ENCODE peak calls at places on chromosomes 11 and 22, in eight cellular contexts. O is psoas muscle, A is bronchial epithelial cell, C is kidney, Z is cardiac fibroblast, F is cardiac muscle cell, N is fibroblast of pulmonary artery, E is HL-60. M is an unnamed sample.

GRCh38 chr11:14345668-14346067 is 13.3 kb downstream of the RRAS2 start:
- DNase-seq in O (no peak), A (no peak), C (no peak), Z (no peak), F (no peak), N (no peak), E (no peak), M (no peak)

GRCh38 chr11:65571940-65572339 is 398 bp upstream of the FAM89B start:
- DNase-seq in O (no peak), A (peak; percentile 65), C (no peak), Z (peak; percentile 54), F (no peak), N (peak; percentile 57), E (no peak), M (no peak)

GRCh38 chr11:72373163-72373562 is 61.2 kb downstream of the CLPB start:
- DNase-seq in O (no peak), A (no peak), C (no peak), Z (no peak), F (no peak), N (no peak), E (no peak), M (no peak)

GRCh38 chr11:45901646-45902045 is 5.4 kb downstream of the FREY1 start:
- DNase-seq in O (no peak), A (no peak), C (peak; percentile 41), Z (no peak), F (no peak), N (no peak), E (no peak), M (no peak)

GRCh38 chr11:83819936-83820549 is 533.9 kb upstream of the CCDC90B start:
- DNase-seq in O (no peak), A (peak; percentile 69), C (no peak), Z (peak; percentile 83), F (peak; percentile 39), N (peak; percentile 85), E (no peak), M (peak; percentile 32)

GRCh38 chr22:27507066-27507715 is 294.4 kb downstream of the MN1 start:
- DNase-seq in O (no peak), A (no peak), C (peak; percentile 23), Z (peak; percentile 36), F (no peak), N (peak; percentile 59), E (no peak), M (no peak)

GRCh38 chr11:110505514-110506284 is 76.0 kb downstream of the FDX1 start:
- DNase-seq in O (peak; percentile 72), A (no peak), C (no peak), Z (no peak), F (no peak), N (no peak), E (no peak), M (no peak)

GRCh38 chr11:45259607-45260006 is 26.5 kb downstream of the SYT13 start:
- DNase-seq in O (no peak), A (peak; percentile 68), C (peak; percentile 92), Z (no peak), F (no peak), N (no peak), E (no peak), M (no peak)

GRCh38 chr11:113022267-113022666 is 61.0 kb downstream of the NCAM1 start:
- DNase-seq in O (no peak), A (no peak), C (no peak), Z (no peak), F (no peak), N (peak; percentile 14), E (no peak), M (no peak)

GRCh38 chr11:7621090-7621489 is 52.2 kb downstream of the CYB5R2 start:
- DNase-seq in O (no peak), A (no peak), C (no peak), Z (no peak), F (no peak), N (no peak), E (no peak), M (no peak)

GRCh38 chr11:120747801-120748484 is 236.4 kb downstream of the GRIK4 start:
- DNase-seq in O (no peak), A (peak; percentile 10), C (no peak), Z (no peak), F (no peak), N (no peak), E (no peak), M (peak; percentile 49)

GRCh38 chr22:20805972-20806471 is 32.1 kb downstream of the SERPIND1 start:
- DNase-seq in O (no peak), A (no peak), C (no peak), Z (peak; percentile 48), F (no peak), N (peak; percentile 36), E (no peak), M (no peak)

GRCh38 chr11:10659339-10660216 is 34.0 kb downstream of the IRAG1 start:
- DNase-seq in O (peak; percentile 63), A (peak; percentile 72), C (peak; percentile 82), Z (peak; percentile 94), F (no peak), N (peak; percentile 85), E (peak; percentile 71), M (no peak)

GRCh38 chr11:132549571-132549970 is 982.7 kb downstream of the OPCML start:
- DNase-seq in O (no peak), A (no peak), C (no peak), Z (no peak), F (no peak), N (no peak), E (no peak), M (no peak)

GRCh38 chr11:104523611-104524010 is 359.7 kb upstream of the PDGFD start:
- DNase-seq in O (no peak), A (no peak), C (no peak), Z (no peak), F (no peak), N (no peak), E (no peak), M (no peak)

GRCh38 chr22:38350444-38351359 is 33.5 kb upstream of the CSNK1E start:
- DNase-seq in O (no peak), A (no peak), C (peak; percentile 48), Z (no peak), F (no peak), N (no peak), E (no peak), M (peak; percentile 32)

GRCh38 chr11:65576867-65577755 is 1.3 kb downstream of the EHBP1L1 start:
- DNase-seq in O (peak; percentile 95), A (peak; percentile 84), C (peak; percentile 93), Z (peak; percentile 64), F (no peak), N (peak; percentile 51), E (peak; percentile 78), M (no peak)

DNA sequence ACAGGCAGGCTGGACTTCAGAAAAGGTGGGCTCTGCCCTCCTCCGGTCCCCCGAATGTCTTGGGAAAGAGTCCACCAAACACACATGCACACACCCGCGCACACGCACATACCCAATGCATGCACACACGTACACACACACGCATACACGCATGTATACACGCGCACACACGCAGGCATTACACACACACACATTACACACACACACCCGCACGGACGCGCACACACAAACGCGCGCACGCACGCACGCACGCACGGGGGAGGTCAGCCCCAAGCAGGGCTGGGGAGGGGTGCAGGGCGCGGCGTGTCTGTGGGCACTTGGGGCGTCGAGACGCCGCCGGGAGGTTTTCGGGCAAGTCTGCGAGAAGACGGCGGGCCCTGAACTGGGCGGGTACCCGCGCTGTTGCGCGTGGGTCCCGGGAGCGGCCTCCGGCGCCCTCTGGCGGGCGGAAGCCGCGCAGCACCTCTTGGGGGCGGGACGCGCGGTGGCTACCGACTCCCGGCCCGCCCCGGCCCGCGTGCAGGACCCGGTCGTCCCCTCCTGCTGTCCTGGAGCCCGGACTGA is 3.5 kb downstream of the SEPTIN5 start:
- DNase-seq in O (peak; percentile 88), A (peak; percentile 18), C (peak; percentile 91), Z (peak; percentile 63), F (peak; percentile 82), N (peak; percentile 63), E (peak; percentile 66), M (no peak)
- H3K4me3 ChIP-seq in O (peak overlapping the region; percentile 67), A (peak overlapping the region; percentile 34), C (no peak overlapping the region), Z (peak overlapping the region; percentile 15), F (peak overlapping the region; percentile 58), N (peak overlapping the region; percentile 52), E (peak overlapping the region; percentile 40), M (peak overlapping the region; percentile 20)

DNA sequence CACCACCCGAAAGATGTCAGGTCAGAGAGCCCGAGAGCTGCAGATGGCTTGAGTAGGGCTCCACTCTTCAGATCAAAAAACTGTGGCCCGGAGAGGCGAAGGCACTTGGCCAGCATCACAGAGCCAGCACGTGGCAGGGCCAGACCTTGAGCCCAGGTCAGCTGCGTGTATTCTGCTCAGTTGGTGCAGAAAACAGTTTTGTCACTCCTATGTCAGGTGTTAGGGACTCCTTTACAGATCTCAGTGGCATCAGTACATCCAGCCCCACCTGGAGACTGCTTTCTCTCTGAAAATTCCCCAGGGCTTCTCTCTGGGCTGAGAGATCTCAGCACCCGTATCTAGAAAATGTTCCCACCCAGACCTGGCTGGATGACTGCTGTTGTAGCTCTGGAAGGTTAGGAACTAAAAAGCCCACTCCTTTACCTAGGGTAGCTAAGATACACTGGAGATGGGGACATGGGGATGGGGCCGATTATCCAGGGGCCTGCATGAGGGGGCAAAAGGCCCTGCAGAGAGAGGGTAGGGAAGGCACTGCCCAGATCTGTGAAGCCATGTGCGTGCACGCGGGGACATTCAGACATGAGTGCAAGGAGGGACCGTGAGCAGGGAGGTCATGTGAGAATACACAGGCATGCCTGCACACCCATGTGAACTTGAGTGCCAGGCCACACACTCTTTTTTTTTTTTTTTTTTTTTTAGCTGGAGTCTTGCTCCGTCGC is 3.4 kb downstream of the APOA1 start:
- DNase-seq in O (no peak), A (no peak), C (no peak), Z (no peak), F (no peak), N (no peak), E (no peak), M (no peak)
- TF ChIP-seq CTCF in O (no peak), A (no peak), C (no peak), Z (no peak), F (no peak), N (no peak), E (no peak), M (no peak)

DNA sequence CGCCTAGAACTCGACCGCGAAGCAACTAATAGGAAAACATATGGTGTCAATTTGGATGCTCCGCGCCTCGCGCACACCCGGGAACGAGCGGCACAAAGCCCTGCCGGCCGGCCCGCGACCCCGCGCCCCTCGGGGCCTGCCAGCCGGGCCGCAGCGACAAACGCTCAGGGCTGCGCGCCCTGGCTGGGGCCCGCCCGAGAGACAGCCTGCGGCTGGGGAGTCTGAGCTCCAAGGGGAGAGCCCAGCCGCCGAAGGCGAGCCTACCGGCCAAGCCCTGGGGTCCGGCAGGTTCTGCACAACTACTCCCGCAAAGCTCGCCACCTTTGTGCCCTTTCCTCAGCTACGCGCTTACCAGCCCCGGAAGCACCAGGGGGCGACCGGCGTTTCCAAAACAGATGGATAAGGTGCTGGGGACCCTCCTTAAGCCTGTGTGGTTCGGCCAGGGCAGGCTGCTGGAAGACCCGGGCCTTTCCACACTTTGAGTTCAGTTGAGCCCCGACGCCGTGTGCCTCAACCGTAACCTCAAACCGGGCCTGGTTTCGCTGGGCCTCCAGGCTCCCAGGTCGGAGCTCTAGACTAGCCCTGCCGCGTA is 6.0 kb downstream of the PAX6 start:
- DNase-seq in O (no peak), A (no peak), C (peak; percentile 62), Z (no peak), F (no peak), N (no peak), E (no peak), M (no peak)
- H3K4me3 ChIP-seq in O (peak overlapping the region; percentile 50), A (no peak overlapping the region), C (no peak overlapping the region), Z (no peak overlapping the region), F (no peak overlapping the region), N (no peak overlapping the region), E (no peak overlapping the region), M (peak overlapping the region; percentile 95)

DNA sequence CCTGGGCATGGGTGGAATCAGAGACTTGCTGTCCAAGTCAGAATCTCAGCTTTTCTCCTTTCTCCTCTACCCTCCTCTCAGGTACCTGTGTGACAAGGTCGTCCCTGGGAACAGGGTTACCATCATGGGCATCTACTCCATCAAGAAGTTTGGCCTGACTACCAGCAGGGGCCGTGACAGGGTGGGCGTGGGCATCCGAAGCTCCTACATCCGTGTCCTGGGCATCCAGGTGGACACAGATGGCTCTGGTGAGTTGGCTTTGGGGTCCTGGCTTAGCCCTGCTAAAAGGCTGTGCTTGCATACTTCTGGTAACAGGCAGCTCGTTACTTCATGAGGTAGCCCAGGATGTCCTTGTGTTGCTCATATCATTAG is 10.7 kb downstream of the MCM5 start:
- DNase-seq in O (no peak), A (no peak), C (no peak), Z (no peak), F (no peak), N (no peak), E (no peak), M (no peak)
- TF ChIP-seq CTCF in O (no peak), A (no peak), C (no peak), Z (no peak), F (no peak), N (no peak), E (no peak), M (no peak)

M was measured in retinal pigment epithelial cell.